ENCODE peak calls at places on chromosomes 5 and 9, in ten cellular contexts. X is CD4-positive, alpha-beta T cell; A is HepG2; E is aorta; H is lower lobe of right lung; U is heart right ventricle; R is transverse colon; F is neural progenitor cell; T is A549; L is OCI-LY7. J is an unnamed sample. For H3K9me3, the result is how much of the 10 kb centered on the place peaks cover.

GRCh38 chr9:133505901-133506652 is 18.7 kb downstream of the MYMK start:
- DNase-seq in F (no peak), A (no peak), T (no peak), R (no peak), E (peak), U (peak), H (no peak), L (no peak), X (no peak), J (no peak)

GRCh38 chr9:10080012-10080411 is 532.8 kb downstream of the PTPRD start:
- DNase-seq in F (no peak), T (no peak), U (no peak), X (no peak), L (no peak), A (no peak), R (no peak), H (no peak), E (no peak), J (no peak)

GRCh38 chr9:126296687-126297086 is 29.9 kb upstream of the MVB12B start:
- DNase-seq in U (no peak), A (no peak), F (no peak), L (no peak), H (no peak), T (no peak), R (no peak), X (no peak), E (no peak), J (no peak)

GRCh38 chr5:127892467-127893207 is 189.4 kb downstream of the CCDC192 start:
- DNase-seq in U (peak), H (no peak), X (no peak), A (peak), T (no peak), R (no peak), F (no peak), E (no peak), L (no peak), J (no peak)

GRCh38 chr5:145579336-145579735 is 255.8 kb downstream of the PRELID2 start:
- DNase-seq in H (no peak), A (no peak), X (no peak), U (no peak), R (no peak), L (no peak), E (no peak), T (no peak), F (no peak), J (no peak)

GRCh38 chr5:53520813-53521212 is 39.6 kb upstream of the NDUFS4 start:
- DNase-seq in X (no peak), A (no peak), E (no peak), U (no peak), L (no peak), H (no peak), T (no peak), F (no peak), R (no peak), J (no peak)

GRCh38 chr9:77851862-77852602 is 179.6 kb downstream of the GNAQ start:
- DNase-seq in U (no peak), L (no peak), E (no peak), H (no peak), F (no peak), A (peak), X (no peak), R (no peak), T (no peak), J (no peak)

GRCh38 chr5:61139094-61139873 is 23.0 kb downstream of the SMIM15 start:
- DNase-seq in F (no peak), U (no peak), E (no peak), X (no peak), R (no peak), T (no peak), H (no peak), A (no peak), L (no peak), J (no peak)

GRCh38 chr9:127139071-127139731 is 16.8 kb upstream of the ANGPTL2 start:
- DNase-seq in U (no peak), H (no peak), T (no peak), L (no peak), E (peak), X (no peak), R (no peak), A (no peak), F (no peak), J (no peak)

GRCh38 chr9:100340224-100340623 is 12.5 kb downstream of the TEX10 start:
- DNase-seq in F (no peak), A (no peak), L (no peak), T (no peak), E (no peak), U (no peak), X (no peak), R (no peak), H (no peak), J (no peak)

DNA sequence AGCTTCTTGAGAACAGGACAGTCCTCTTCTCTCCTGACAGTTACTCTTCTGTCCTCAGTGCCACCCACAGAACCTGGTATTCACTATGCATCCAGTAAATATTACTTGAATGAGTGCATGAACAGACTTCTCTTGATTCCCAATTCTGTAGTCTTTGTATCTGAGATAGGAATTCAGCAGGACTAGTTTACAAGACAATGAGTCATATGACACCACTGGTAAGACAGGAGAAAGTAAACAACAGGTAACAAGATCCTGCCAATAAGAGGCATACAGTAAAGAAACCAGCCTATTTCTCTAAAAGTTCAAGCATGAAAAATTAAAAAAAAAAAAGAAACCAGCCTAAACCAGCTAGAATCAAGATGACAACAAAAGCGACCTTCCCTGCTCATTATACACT is 6.2 kb downstream of the ZNF883 start:
- DNase-seq in A (no peak), X (no peak), F (no peak), E (no peak), H (no peak), T (no peak), U (no peak), R (no peak), L (no peak), J (no peak)
- H3K9me3 ChIP-seq in A (half or more), X (under half), F (under half), E (under half), H (half or more), T (under half), U (half or more), R (under half), L (under half), J (under half)

GRCh38 chr9:40927851-40928802 is 200.4 kb downstream of the FOXD4L6 start:
- DNase-seq in A (no peak), F (no peak), X (no peak), E (no peak), H (no peak), L (no peak), R (no peak), T (no peak), U (no peak), J (no peak)
- H3K9me3 ChIP-seq in A (under half), F (under half), X (half or more), E (under half), H (half or more), L (under half), R (half or more), T (half or more), U (half or more), J (half or more)

DNA sequence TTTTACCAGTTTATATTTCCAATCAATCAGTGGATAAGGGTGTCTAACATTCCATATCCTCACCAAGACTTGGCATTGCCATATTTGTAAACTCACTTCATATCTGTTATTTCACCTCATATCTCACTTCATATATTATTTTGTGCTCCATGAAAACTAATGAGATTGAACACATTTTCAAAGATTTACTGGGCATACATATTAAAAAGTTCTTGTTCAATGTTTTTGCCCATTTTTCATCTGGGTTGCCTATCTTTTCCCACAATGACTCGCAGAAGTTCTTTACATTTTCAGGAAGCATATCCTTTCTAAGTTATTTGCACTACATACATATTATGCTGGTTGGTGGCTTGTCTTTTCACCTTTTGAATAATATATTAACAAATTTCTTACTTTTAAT is 15.3 kb downstream of the ZNF510 start:
- DNase-seq in A (no peak), X (no peak), U (no peak), E (no peak), R (no peak), L (no peak), T (no peak), F (no peak), H (no peak), J (no peak)
- H3K9me3 ChIP-seq in A (half or more), X (half or more), U (half or more), E (under half), R (half or more), L (half or more), T (half or more), F (half or more), H (half or more), J (half or more)

GRCh38 chr5:141384471-141385267 is 2.1 kb downstream of the PCDHGA7 start:
- DNase-seq in H (no peak), U (no peak), E (peak), T (no peak), L (no peak), A (no peak), R (no peak), X (no peak), F (no peak), J (no peak)

GRCh38 chr5:141388661-141389060 is 1.2 kb downstream of the PCDHGB4 start:
- DNase-seq in X (no peak), R (no peak), H (no peak), L (no peak), U (no peak), F (no peak), T (no peak), E (no peak), A (no peak), J (no peak)

GRCh38 chr5:141383345-141383744 is 803 bp downstream of the PCDHGA7 start:
- DNase-seq in E (peak), F (no peak), L (no peak), H (no peak), R (no peak), U (no peak), X (no peak), A (no peak), T (peak), J (no peak)

DNA sequence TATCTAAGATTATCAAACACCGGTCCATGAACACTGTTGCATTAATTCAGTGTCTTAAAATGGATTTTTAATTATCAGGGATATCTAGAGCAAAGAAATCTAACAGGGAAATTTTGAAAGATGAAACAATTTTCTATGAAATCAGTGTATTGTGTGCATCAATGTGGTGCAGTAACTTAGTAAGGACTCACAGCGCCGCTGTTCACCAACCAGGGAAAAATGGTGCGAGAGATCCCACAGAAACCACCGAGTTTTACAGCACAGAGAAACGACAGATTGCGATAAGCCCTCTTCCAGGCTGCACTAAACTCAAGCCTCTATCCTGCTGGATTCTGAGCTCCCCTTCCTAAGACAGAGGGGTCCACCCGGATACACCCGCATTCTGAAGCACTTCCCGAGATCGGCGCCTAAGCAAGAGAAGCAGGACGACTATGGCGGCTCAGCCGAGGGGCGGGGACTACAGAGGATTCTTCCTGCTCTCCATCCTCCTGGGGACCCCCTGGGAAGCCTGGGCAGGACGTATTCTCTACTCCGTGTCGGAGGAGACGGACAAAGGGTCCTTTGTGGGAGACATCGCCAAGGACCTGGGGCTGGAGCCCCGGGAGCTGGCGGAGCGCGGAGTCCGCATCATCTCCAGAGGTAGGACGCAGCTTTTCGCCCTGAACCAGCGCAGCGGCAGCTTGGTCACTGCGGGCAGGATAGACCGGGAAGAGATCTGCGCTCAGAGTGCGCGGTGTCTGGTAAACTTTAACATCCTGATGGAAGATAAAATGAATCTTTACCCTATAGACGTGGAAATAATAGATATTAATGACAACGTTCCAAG is at the start of gene PCDHGA7:
- DNase-seq in H (no peak), X (no peak), A (no peak), T (peak), L (peak), F (no peak), U (no peak), E (peak), R (no peak), J (no peak)
- H3K9me3 ChIP-seq in H (half or more), X (half or more), A (under half), T (under half), L (under half), F (under half), U (half or more), E (under half), R (half or more), J (half or more)

GRCh38 chr9:26745111-26745510 is 147.5 kb downstream of the CAAP1 start:
- DNase-seq in E (no peak), H (no peak), A (no peak), T (no peak), U (no peak), X (no peak), F (no peak), R (no peak), L (no peak), J (no peak)
- H3K9me3 ChIP-seq in E (under half), H (under half), A (under half), T (under half), U (under half), X (under half), F (under half), R (under half), L (under half), J (under half)

GRCh38 chr5:178323541-178323865 is 90.9 kb upstream of the PHYKPL start:
- DNase-seq in A (no peak), X (no peak), H (no peak), R (no peak), E (peak), L (no peak), U (no peak), T (no peak), F (no peak), J (no peak)
- H3K9me3 ChIP-seq in A (under half), X (under half), H (under half), R (under half), E (under half), L (under half), U (under half), T (under half), F (under half), J (under half)

J was measured in mucosa of descending colon.